ENCODE peak calls at places on chromosomes 1 and 21, in five cellular contexts. X, N, P, L and G are unnamed samples.

GRCh38 chr1:53297226-53297625 is 30.6 kb downstream of the LRP8 start:
- DNase-seq in X (no peak), N (no peak), P (no peak), L (no peak), G (no peak)

GRCh38 chr1:168453056-168453455 is 90.7 kb downstream of the XCL2 start:
- DNase-seq in X (no peak), N (no peak), P (no peak), L (no peak), G (no peak)

GRCh38 chr1:93675931-93676330 is 5.7 kb downstream of the BCAR3 start:
- DNase-seq in X (no peak), N (no peak), P (no peak), L (peak; percentile 5), G (no peak)

GRCh38 chr1:235077571-235078479 is 50.8 kb downstream of the TOMM20 start:
- DNase-seq in X (no peak), N (no peak), P (no peak), L (no peak), G (no peak)

GRCh38 chr1:2384130-2384860 is 7.1 kb downstream of the MORN1 start:
- DNase-seq in X (no peak), N (no peak), P (no peak), L (no peak), G (no peak)

GRCh38 chr1:16211824-16212223 is 628 bp downstream of the ARHGEF19 start:
- DNase-seq in X (no peak), N (no peak), P (no peak), L (no peak), G (no peak)

GRCh38 chr21:14361958-14362357 is 21.0 kb downstream of the HSPA13 start:
- DNase-seq in X (no peak), N (no peak), P (no peak), L (no peak), G (no peak)

GRCh38 chr1:210292276-210292851 is 36.3 kb upstream of the HHAT start:
- DNase-seq in X (peak; percentile 86), N (peak; percentile 84), P (peak; percentile 80), L (peak; percentile 89), G (no peak)

GRCh38 chr1:43783671-43784205 is 76.4 kb downstream of the ST3GAL3 start:
- DNase-seq in X (no peak), N (no peak), P (no peak), L (no peak), G (no peak)

GRCh38 chr1:39758556-39759435 is 12.4 kb downstream of the OXCT2 start:
- DNase-seq in X (no peak), N (no peak), P (no peak), L (no peak), G (no peak)

GRCh38 chr1:5983361-5984103 is 8.7 kb downstream of the NPHP4 start:
- DNase-seq in X (no peak), N (no peak), P (no peak), L (no peak), G (no peak)

GRCh38 chr1:61842863-61843514 is 100.7 kb downstream of the PATJ start:
- DNase-seq in X (peak; percentile 23), N (no peak), P (no peak), L (peak; percentile 34), G (no peak)

GRCh38 chr1:111516008-111516535 is 12.6 kb upstream of the ADORA3 start:
- DNase-seq in X (peak; percentile 21), N (no peak), P (no peak), L (peak; percentile 75), G (peak; percentile 55)

GRCh38 chr1:236149003-236149595 is 6.8 kb downstream of the GPR137B start:
- DNase-seq in X (no peak), N (no peak), P (no peak), L (no peak), G (no peak)

GRCh38 chr1:211420389-211420788 is 71.6 kb downstream of the RD3 start:
- DNase-seq in X (peak; percentile 7), N (no peak), P (no peak), L (no peak), G (no peak)

GRCh38 chr1:8040586-8040985 is 14.5 kb upstream of the ERRFI1 start:
- DNase-seq in X (no peak), N (peak; percentile 85), P (no peak), L (no peak), G (no peak)

GRCh38 chr1:163090321-163090945 is 21.3 kb downstream of the RGS4 start:
- DNase-seq in X (no peak), N (no peak), P (no peak), L (no peak), G (no peak)

GRCh38 chr1:69221492-69221990 is 346.2 kb upstream of the LRRC7 start:
- DNase-seq in X (peak; percentile 20), N (no peak), P (peak; percentile 20), L (no peak), G (no peak)

GRCh38 chr1:116375165-116375883 is 2.3 kb downstream of the ATP1A1 start:
- DNase-seq in X (no peak), N (no peak), P (no peak), L (no peak), G (peak; percentile 23)

GRCh38 chr1:116374340-116375164 is 1.5 kb downstream of the ATP1A1 start:
- DNase-seq in X (peak; percentile 60), N (no peak), P (no peak), L (peak; percentile 33), G (peak; percentile 46)

GRCh38 chr1:116372186-116372585 is 858 bp upstream of the ATP1A1 start:
- DNase-seq in X (no peak), N (peak; percentile 38), P (no peak), L (peak; percentile 28), G (peak; percentile 9)

GRCh38 chr1:116372651-116373444 is at the start of gene ATP1A1:
- DNase-seq in X (peak; percentile 97), N (peak; percentile 98), P (peak; percentile 98), L (peak; percentile 96), G (peak; percentile 96)

DNA sequence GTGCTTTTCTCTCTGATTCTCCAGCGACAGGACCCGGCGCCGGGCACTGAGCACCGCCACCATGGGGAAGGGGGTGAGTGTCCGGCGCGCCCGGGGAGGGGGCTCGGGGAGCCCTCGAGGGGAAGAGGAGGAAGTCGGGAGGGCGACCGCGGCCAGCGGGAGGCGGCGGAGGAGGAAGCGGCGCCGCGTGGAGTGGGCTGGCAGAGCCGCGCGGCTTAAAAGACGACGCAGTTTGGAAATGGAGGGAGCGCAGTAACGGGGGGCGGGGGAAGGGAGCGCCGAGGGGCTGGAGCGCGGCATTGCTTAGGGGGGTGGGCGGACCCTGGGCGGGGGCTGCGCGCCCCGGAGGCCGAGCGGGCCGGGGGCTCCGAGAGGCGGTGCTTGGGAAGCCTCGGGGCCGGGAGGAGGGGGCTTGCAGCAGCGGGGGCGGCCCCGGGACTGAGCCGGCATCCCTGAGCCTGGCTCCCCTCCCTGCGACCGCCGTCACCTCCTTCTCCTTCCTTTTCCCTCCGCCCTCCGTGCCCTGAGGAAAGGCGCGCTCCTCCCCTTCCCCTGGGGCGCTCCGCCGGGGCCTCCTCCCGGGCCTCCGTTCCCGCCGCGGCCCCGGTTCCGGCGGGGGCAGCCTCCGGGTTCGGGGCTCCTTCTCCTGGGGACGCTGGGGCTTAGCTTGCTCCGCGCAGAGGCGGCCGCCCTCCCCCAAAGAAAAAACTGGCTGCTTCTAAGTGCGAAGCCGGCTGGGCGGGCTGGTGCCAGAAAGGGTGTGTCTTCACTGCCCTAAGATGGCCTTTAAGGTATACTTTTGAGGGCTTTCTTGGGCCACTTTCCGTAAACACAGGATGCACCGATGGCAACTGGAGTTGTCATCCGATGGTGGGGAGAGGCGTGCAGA is 651 bp downstream of the ATP1A1 start:
- DNase-seq in X (peak; percentile 84), N (peak; percentile 68), P (peak; percentile 76), L (peak; percentile 60), G (peak; percentile 65)
- H2AFZ ChIP-seq in X (peak overlapping the region; percentile 82), N (peak overlapping the region; percentile 79), P (peak overlapping the region; percentile 69), L (no peak overlapping the region), G (no peak overlapping the region)

GRCh38 chr21:45011426-45011825 is 63.0 kb upstream of the ADARB1 start:
- DNase-seq in X (no peak), N (no peak), P (no peak), L (no peak), G (no peak)

GRCh38 chr21:45011911-45012660 is 62.3 kb upstream of the ADARB1 start:
- DNase-seq in X (peak; percentile 89), N (peak; percentile 93), P (no peak), L (peak; percentile 92), G (no peak)

GRCh38 chr21:45014747-45015468 is 59.5 kb upstream of the ADARB1 start:
- DNase-seq in X (no peak), N (no peak), P (no peak), L (no peak), G (no peak)

GRCh38 chr21:45012661-45013270 is 61.6 kb upstream of the ADARB1 start:
- DNase-seq in X (peak; percentile 58), N (peak; percentile 81), P (no peak), L (peak; percentile 90), G (no peak)

GRCh38 chr21:45013271-45013841 is 61.0 kb upstream of the ADARB1 start:
- DNase-seq in X (no peak), N (peak; percentile 77), P (no peak), L (peak; percentile 73), G (no peak)
- TF ChIP-seq CTCF in X (no peak), N (peak; percentile 26), P (no peak), L (peak; percentile 38), G (no peak)

GRCh38 chr1:200873116-200873670 is 412 bp downstream of the GPR25 start:
- DNase-seq in X (no peak), N (no peak), P (no peak), L (peak; percentile 63), G (no peak)

GRCh38 chr1:200873671-200874397 is 1.1 kb downstream of the GPR25 start:
- DNase-seq in X (no peak), N (no peak), P (no peak), L (peak; percentile 55), G (no peak)

GRCh38 chr1:200869753-200870391 is 2.9 kb upstream of the GPR25 start:
- DNase-seq in X (no peak), N (no peak), P (no peak), L (no peak), G (peak; percentile 18)

GRCh38 chr1:200874694-200875093 is 1.9 kb downstream of the GPR25 start:
- DNase-seq in X (no peak), N (no peak), P (no peak), L (no peak), G (no peak)

GRCh38 chr1:200872446-200873115 is at the start of gene GPR25:
- DNase-seq in X (no peak), N (no peak), P (no peak), L (no peak), G (no peak)
- H2AFZ ChIP-seq in X (no peak within 1 kb of the TSS), N (no peak within 1 kb of the TSS), P (no peak within 1 kb of the TSS), L (no peak within 1 kb of the TSS), G (no peak within 1 kb of the TSS)

DNA sequence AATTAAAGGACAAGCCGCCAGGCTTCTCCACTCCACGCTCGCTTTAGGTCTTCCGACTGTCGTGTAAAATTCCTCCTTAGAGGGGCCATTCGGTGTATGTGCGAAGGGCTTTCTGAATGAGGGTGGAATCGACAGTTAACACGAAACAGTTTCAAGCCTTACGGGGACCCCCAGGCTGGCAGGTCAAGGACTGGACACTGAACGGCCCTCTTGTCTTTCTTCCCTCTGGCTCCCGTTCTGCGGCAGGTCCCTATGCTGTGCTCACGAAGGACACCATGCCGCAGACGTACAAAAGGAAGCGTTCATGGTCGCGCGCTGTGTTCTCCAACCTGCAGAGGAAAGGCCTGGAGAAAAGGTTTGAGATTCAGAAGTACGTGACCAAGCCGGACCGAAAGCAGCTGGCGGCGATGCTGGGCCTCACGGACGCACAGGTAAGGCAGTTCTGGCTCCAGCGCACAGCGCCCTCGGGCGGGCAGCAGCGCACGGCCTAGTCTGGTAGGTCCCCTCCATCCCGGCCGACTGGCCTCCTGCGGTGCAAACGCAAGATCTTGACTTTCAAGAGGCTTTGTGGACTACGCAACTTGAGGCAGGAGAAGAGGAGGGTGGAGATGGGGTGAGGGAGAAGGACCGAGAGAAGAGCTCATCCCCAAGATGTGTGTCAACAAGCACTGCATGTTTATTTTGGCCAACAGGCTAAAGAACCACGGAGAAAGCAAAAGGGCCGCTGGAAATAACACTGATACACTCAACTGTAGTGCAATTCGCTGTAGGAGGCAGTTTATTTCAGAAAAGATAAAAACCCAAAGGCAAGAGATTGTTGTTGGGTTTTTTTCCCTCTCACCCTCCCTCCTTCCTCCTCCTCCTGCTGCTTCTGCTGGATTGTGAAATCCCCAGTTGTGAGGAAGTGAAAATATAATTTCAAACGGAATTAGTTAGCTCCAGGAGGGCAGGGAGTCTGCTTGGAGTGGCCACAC is 3.0 kb downstream of the HLX start:
- DNase-seq in X (peak; percentile 80), N (no peak), P (peak; percentile 13), L (peak; percentile 93), G (no peak)
- TF ChIP-seq CTCF in X (peak; percentile 66), N (peak; percentile 27), P (no peak), L (peak; percentile 79), G (no peak)